ENCODE peak calls at places on chromosomes 12 and 14, in six cellular contexts. Z, I, O, E, U and A are unnamed samples.

GRCh38 chr14:58862421-58862820 is 224.7 kb downstream of the DACT1 start:
- DNase-seq in Z (no peak), I (no peak), O (no peak), E (no peak), U (no peak), A (no peak)

GRCh38 chr12:80186727-80187217 is 87.4 kb downstream of the OTOGL start:
- DNase-seq in Z (peak), I (peak), O (no peak), E (no peak), U (no peak), A (peak)

GRCh38 chr12:118052324-118053070 is 8.5 kb downstream of the WSB2 start:
- DNase-seq in Z (peak), I (no peak), O (peak), E (peak), U (peak), A (no peak)

GRCh38 chr14:74879427-74880180 is 2.1 kb upstream of the DLST start:
- DNase-seq in Z (no peak), I (no peak), O (no peak), E (no peak), U (no peak), A (no peak)

GRCh38 chr12:114241973-114242434 is 163.9 kb downstream of the TBX5 start:
- DNase-seq in Z (no peak), I (no peak), O (no peak), E (no peak), U (no peak), A (peak)

GRCh38 chr14:65732112-65732511 is 319.6 kb downstream of the FUT8 start:
- DNase-seq in Z (no peak), I (peak), O (no peak), E (no peak), U (no peak), A (no peak)

GRCh38 chr14:101252443-101253214 is 308.7 kb upstream of the DIO3 start:
- DNase-seq in Z (no peak), I (no peak), O (no peak), E (no peak), U (no peak), A (no peak)

GRCh38 chr14:101518611-101519048 is 42.7 kb upstream of the DIO3 start:
- DNase-seq in Z (no peak), I (no peak), O (no peak), E (no peak), U (no peak), A (no peak)

GRCh38 chr12:103978384-103978982 is 12.8 kb downstream of the TDG start:
- DNase-seq in Z (no peak), I (no peak), O (no peak), E (no peak), U (no peak), A (no peak)

GRCh38 chr14:44846232-44846824 is 115.4 kb downstream of the KLHL28 start:
- DNase-seq in Z (no peak), I (peak), O (no peak), E (no peak), U (no peak), A (peak)

GRCh38 chr12:442235-442884 is 17.4 kb upstream of the B4GALNT3 start:
- DNase-seq in Z (peak), I (peak), O (no peak), E (no peak), U (no peak), A (peak)

GRCh38 chr12:49061157-49061650 is 610 bp upstream of the KMT2D start:
- DNase-seq in Z (no peak), I (peak), O (no peak), E (no peak), U (no peak), A (no peak)

GRCh38 chr14:99127651-99128167 is 144.3 kb downstream of the BCL11B start:
- DNase-seq in Z (no peak), I (no peak), O (peak), E (peak), U (no peak), A (no peak)

GRCh38 chr14:32197919-32198318 is 3.9 kb upstream of the RNU6-7 start:
- DNase-seq in Z (no peak), I (peak), O (no peak), E (no peak), U (no peak), A (no peak)

GRCh38 chr12:131222271-131223139 is 268.8 kb downstream of the ADGRD1 start:
- DNase-seq in Z (no peak), I (no peak), O (no peak), E (no peak), U (no peak), A (peak)

GRCh38 chr12:107110519-107110859 is 17.1 kb upstream of the CRY1 start:
- DNase-seq in Z (no peak), I (no peak), O (no peak), E (no peak), U (no peak), A (no peak)

GRCh38 chr12:60760965-60761364 is 1165.1 kb downstream of the SLC16A7 start:
- DNase-seq in Z (no peak), I (no peak), O (no peak), E (no peak), U (no peak), A (peak)

GRCh38 chr14:92546347-92547053 is 32.9 kb downstream of the RIN3 start:
- DNase-seq in Z (no peak), I (no peak), O (no peak), E (no peak), U (no peak), A (no peak)

GRCh38 chr12:19846561-19846960 is 407.3 kb downstream of the AEBP2 start:
- DNase-seq in Z (no peak), I (no peak), O (no peak), E (no peak), U (no peak), A (no peak)

GRCh38 chr14:24881496-24881895 is 168.5 kb downstream of the STXBP6 start:
- DNase-seq in Z (no peak), I (no peak), O (no peak), E (no peak), U (no peak), A (no peak)

GRCh38 chr12:12147111-12147510 is 76.4 kb downstream of the BCL2L14 start:
- DNase-seq in Z (no peak), I (no peak), O (no peak), E (no peak), U (no peak), A (no peak)

GRCh38 chr14:38948171-38948570 is 154.9 kb downstream of the SEC23A start:
- DNase-seq in Z (no peak), I (no peak), O (no peak), E (no peak), U (no peak), A (no peak)

GRCh38 chr12:67069451-67070306 is 199.5 kb upstream of the CAND1 start:
- DNase-seq in Z (no peak), I (peak), O (no peak), E (no peak), U (no peak), A (peak)

GRCh38 chr12:2794261-2794735 is 472 bp upstream of the FKBP4 start:
- DNase-seq in Z (no peak), I (no peak), O (no peak), E (no peak), U (peak), A (no peak)

GRCh38 chr12:57154076-57154475 is 6.7 kb upstream of the LRP1-AS start:
- DNase-seq in Z (no peak), I (no peak), O (no peak), E (no peak), U (no peak), A (no peak)

GRCh38 chr12:129696952-129697351 is 206.9 kb downstream of the TMEM132D start:
- DNase-seq in Z (no peak), I (no peak), O (no peak), E (no peak), U (no peak), A (no peak)

GRCh38 chr12:57162541-57163125 is 15.2 kb upstream of the LRP1-AS start:
- DNase-seq in Z (no peak), I (no peak), O (no peak), E (no peak), U (no peak), A (no peak)

GRCh38 chr14:99769123-99769522 is 24.1 kb upstream of the EML1 start:
- DNase-seq in Z (no peak), I (no peak), O (no peak), E (no peak), U (no peak), A (no peak)

GRCh38 chr12:54262403-54262925 is 17.5 kb downstream of the CBX5 start:
- DNase-seq in Z (no peak), I (no peak), O (no peak), E (no peak), U (no peak), A (no peak)

GRCh38 chr12:50201987-50202521 is 34.9 kb upstream of the CERS5 start:
- DNase-seq in Z (no peak), I (no peak), O (no peak), E (peak), U (no peak), A (no peak)

GRCh38 chr14:103696466-103697071 is 18.7 kb downstream of the XRCC3 start:
- DNase-seq in Z (peak), I (no peak), O (no peak), E (no peak), U (peak), A (no peak)

GRCh38 chr12:116594325-116595038 is 35.3 kb downstream of the MAP1LC3B2 start:
- DNase-seq in Z (peak), I (no peak), O (peak), E (no peak), U (no peak), A (peak)

GRCh38 chr12:10941916-10942607 is 3.0 kb upstream of the TAS2R14 start:
- DNase-seq in Z (no peak), I (peak), O (no peak), E (peak), U (no peak), A (peak)

GRCh38 chr14:50006141-50006540 is 110.2 kb downstream of the VCPKMT start:
- DNase-seq in Z (no peak), I (no peak), O (no peak), E (no peak), U (no peak), A (no peak)

GRCh38 chr12:57845478-57846284 is 848 bp downstream of the CTDSP2 start:
- DNase-seq in Z (peak), I (peak), O (peak), E (no peak), U (peak), A (no peak)

GRCh38 chr14:52094871-52095270 is 26.0 kb upstream of the NID2 start:
- DNase-seq in Z (no peak), I (no peak), O (no peak), E (no peak), U (no peak), A (no peak)
- H3K4me3 ChIP-seq in Z (no peak), I (no peak), O (no peak), E (no peak), U (no peak), A (no peak)

GRCh38 chr12:132955933-132956725 is at the start of gene ZNF605:
- DNase-seq in Z (peak), I (peak), O (peak), E (peak), U (peak), A (peak)
- H3K4me3 ChIP-seq in Z (peak), I (peak), O (peak), E (peak), U (peak), A (peak)

DNA sequence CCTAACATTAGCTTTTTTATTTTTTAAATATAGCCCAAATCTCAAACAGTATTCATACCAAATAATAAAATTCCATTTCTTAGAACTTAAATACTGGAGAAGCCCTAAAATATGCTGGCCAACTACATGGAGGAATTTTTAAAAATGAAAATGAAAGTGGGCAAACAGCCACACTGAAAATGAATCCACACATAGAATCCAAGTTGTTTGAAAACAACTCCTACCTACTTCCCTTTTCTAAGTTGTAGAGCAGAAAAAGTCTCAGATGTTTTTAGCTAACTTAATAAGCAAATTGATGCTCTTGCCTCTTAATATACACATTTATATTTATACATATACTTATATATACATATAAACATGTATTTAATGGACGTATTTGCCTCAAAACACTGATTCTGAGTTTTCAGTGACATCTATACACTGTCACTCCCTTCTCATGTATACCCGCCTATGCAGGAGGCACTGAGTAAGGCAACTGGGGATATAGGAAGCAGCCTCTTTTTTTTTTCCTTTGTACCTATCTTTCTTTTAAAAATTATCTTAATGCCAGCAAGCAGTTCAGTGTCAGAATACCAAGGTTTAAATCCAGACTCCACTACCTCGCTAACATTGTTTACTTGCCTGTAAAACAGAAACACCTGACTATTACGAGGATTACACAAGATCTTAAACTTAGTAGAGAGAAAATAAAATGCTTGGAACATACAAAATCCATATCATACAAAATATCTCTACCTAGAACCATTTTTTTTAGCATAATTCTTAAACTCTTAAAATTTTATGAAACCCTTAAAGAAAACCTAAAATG is 13.3 kb downstream of the DICER1 start:
- DNase-seq in Z (no peak), I (peak), O (no peak), E (no peak), U (no peak), A (no peak)
- H3K4me3 ChIP-seq in Z (peak), I (peak), O (no peak), E (no peak), U (peak), A (no peak)

GRCh38 chr12:64779349-64779974 is 20.3 kb upstream of the GNS start:
- DNase-seq in Z (no peak), I (no peak), O (no peak), E (no peak), U (no peak), A (no peak)

GRCh38 chr12:64782181-64782580 is 23.0 kb upstream of the GNS start:
- DNase-seq in Z (no peak), I (no peak), O (no peak), E (no peak), U (no peak), A (no peak)

GRCh38 chr12:64781374-64782029 is 22.3 kb upstream of the GNS start:
- DNase-seq in Z (no peak), I (peak), O (no peak), E (no peak), U (no peak), A (no peak)

GRCh38 chr12:64780220-64780530 is 21.0 kb upstream of the GNS start:
- DNase-seq in Z (no peak), I (no peak), O (no peak), E (no peak), U (no peak), A (no peak)

DNA sequence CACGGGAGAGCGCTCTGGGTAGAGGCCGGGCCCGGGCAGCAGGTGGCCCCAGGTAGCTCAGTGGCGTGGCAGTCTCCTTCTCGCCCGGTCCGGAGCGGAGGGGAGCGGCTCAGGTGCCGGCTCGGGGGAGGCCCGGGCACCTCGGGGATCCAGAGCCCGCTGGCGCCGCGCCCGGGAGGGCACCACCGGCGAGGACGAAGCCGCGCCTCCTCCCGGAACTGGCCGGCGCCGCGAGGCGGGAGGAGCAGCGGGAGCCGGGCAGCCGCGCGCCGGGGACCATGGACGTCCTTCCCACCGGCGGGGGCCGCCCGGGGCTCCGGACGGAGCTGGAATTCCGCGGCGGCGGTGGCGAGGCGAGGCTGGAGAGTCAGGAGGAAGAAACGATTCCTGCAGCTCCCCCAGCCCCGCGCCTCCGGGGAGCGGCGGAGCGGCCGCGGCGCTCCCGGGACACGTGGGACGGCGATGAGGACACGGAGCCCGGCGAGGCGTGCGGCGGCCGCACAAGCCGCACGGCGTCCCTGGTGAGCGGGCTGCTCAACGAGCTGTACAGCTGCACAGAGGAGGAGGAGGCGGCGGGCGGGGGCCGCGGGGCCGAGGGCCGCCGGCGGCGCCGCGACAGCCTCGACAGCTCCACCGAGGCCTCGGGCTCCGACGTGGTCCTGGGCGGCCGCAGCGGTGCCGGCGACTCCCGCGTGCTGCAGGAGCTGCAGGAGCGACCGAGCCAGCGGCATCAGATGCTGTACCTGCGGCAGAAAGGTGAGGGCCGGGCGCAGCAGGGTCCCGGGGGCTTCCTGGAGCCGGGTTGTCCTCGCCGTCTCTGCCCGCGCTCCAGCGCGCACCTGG is 21.5 kb upstream of the GNS start:
- DNase-seq in Z (peak), I (peak), O (peak), E (peak), U (no peak), A (no peak)
- H3K4me3 ChIP-seq in Z (peak), I (peak), O (peak), E (peak), U (peak), A (no peak)

GRCh38 chr12:109252799-109253198 is 56.3 kb downstream of the FOXN4 start:
- DNase-seq in Z (no peak), I (no peak), O (no peak), E (no peak), U (no peak), A (no peak)
- H3K4me3 ChIP-seq in Z (no peak), I (no peak), O (no peak), E (no peak), U (no peak), A (no peak)

DNA sequence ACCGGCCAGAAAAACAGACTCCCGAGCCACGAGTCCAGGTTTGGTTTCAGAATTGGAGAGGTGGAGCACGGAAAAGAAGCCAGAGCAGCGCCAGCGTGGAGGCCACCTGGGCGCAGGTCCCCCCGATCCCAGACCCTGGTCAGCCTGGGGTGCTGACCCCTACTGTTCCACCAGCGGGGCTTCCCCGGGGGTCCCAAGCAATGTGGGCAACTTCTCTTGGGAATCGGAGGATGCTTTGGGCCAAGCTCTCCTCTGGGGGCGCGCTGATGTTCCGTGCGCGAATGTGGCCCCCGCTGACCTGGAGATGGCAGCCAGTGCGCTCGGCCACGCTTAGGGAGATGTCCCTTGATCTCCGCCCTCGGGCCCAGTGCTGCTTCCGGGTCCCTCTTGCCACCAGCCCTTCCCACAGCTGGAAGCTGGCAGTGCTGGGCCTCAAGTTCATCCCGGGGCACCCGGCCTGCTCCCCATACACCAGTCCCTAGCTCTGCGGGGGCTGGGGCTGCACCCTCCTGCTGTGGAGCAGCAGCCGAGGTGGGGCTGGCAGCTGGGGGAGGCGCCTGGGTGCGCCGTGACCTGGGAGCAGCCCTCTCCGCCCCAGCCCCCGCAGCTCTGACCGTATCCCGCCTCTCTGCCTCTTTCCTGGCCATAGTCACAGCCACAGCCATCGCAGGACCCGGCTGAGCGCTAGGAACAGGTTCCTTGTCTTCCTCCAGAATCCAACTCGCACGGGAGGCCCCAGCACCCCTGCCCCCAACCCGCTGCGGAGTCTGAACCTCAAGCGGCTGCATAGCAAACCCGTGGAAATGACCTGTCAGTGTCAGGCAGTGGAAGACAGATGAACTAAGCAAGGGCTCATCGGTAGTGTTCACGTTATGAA is 91.2 kb downstream of the RCOR1 start:
- DNase-seq in Z (no peak), I (no peak), O (no peak), E (no peak), U (no peak), A (no peak)
- H3K4me3 ChIP-seq in Z (no peak), I (no peak), O (no peak), E (no peak), U (no peak), A (no peak)